ENCODE peak calls at places on chromosomes 13 and 19, in four cellular contexts. H is dorsolateral prefrontal cortex, B is gastrocnemius medialis, G is lung. K is an unnamed sample.

GRCh38 chr13:56850852-56851251 is 289.9 kb upstream of the PRR20A start:
- DNase-seq in B (no peak), H (no peak), G (no peak), K (no peak)

GRCh38 chr19:53892981-53893325 is 11.0 kb downstream of the PRKCG start:
- DNase-seq in B (no peak), G (no peak), H (no peak), K (no peak)

GRCh38 chr13:30821421-30821820 is 84.7 kb upstream of the MEDAG start:
- DNase-seq in G (no peak), B (no peak), H (no peak), K (no peak)

GRCh38 chr19:46487178-46487801 is 8.4 kb downstream of the PNMA8B start:
- DNase-seq in H (no peak), B (no peak), G (no peak), K (no peak)

GRCh38 chr19:8505680-8506401 is 3.4 kb upstream of the PRAM1 start:
- DNase-seq in B (peak; percentile 88), H (peak; percentile 80), G (peak; percentile 80), K (peak; percentile 86)

GRCh38 chr13:68047889-68048288 is 817.8 kb upstream of the PCDH9 start:
- DNase-seq in B (no peak), G (no peak), H (no peak), K (no peak)

GRCh38 chr19:50043967-50044366 is 18.2 kb downstream of the ZNF473 start:
- DNase-seq in G (no peak), H (no peak), B (no peak), K (no peak)

GRCh38 chr13:92172191-92172590 is 773.8 kb downstream of the GPC5 start:
- DNase-seq in G (no peak), B (no peak), H (no peak), K (no peak)

GRCh38 chr19:30318261-30318660 is 53.9 kb upstream of the ZNF536 start:
- DNase-seq in H (no peak), G (no peak), B (no peak), K (no peak)

GRCh38 chr13:111485491-111486250 is 165.2 kb downstream of the TEX29 start:
- DNase-seq in H (no peak), B (no peak), G (no peak), K (no peak)

GRCh38 chr19:44883962-44884361 is 7.1 kb upstream of the TOMM40 start:
- DNase-seq in H (no peak), B (no peak), G (no peak), K (no peak)

GRCh38 chr13:28792992-28793391 is 27.1 kb upstream of the MTUS2 start:
- DNase-seq in B (no peak), H (no peak), G (no peak), K (no peak)

GRCh38 chr13:45674908-45675307 is 27.2 kb upstream of the CBY2 start:
- DNase-seq in G (no peak), H (no peak), B (no peak), K (peak; percentile 20)

GRCh38 chr13:113098163-113098732 is 7.3 kb upstream of the F7 start:
- DNase-seq in G (no peak), B (no peak), H (no peak), K (no peak)

GRCh38 chr13:51684076-51684475 is 99.8 kb downstream of the WDFY2 start:
- DNase-seq in G (no peak), H (no peak), B (no peak), K (no peak)
- H3K4me3 ChIP-seq in G (no peak overlapping the region), H (no peak overlapping the region), B (no peak overlapping the region), K (no peak overlapping the region)

GRCh38 chr19:17841810-17842662 is 5.7 kb downstream of the JAK3 start:
- DNase-seq in H (peak; percentile 77), G (peak; percentile 65), B (peak; percentile 22), K (peak; percentile 76)
- H3K27ac ChIP-seq in H (no peak overlapping the region), G (no peak overlapping the region), B (no peak overlapping the region), K (no peak overlapping the region)

GRCh38 chr13:97028441-97029299 is 34.4 kb upstream of the OXGR1 start:
- DNase-seq in B (no peak), H (peak; percentile 26), G (peak; percentile 48), K (peak; percentile 68)
- TF ChIP-seq CTCF in B (peak; percentile 60), H (peak; percentile 88), G (peak; percentile 77), K (peak; percentile 67)

GRCh38 chr13:99655351-99656091 is 154.2 kb downstream of the TM9SF2 start:
- DNase-seq in B (peak; percentile 24), G (no peak), H (no peak), K (no peak)

GRCh38 chr13:99658266-99658991 is 157.2 kb downstream of the TM9SF2 start:
- DNase-seq in B (no peak), H (peak; percentile 22), G (peak; percentile 40), K (no peak)

GRCh38 chr13:99656092-99656745 is 154.9 kb downstream of the TM9SF2 start:
- DNase-seq in G (peak; percentile 70), B (peak; percentile 59), H (peak; percentile 76), K (peak; percentile 80)

GRCh38 chr13:99657848-99658265 is 156.6 kb downstream of the TM9SF2 start:
- DNase-seq in H (peak; percentile 10), G (no peak), B (no peak), K (no peak)

GRCh38 chr13:99656843-99657506 is 155.7 kb downstream of the TM9SF2 start:
- DNase-seq in H (no peak), B (no peak), G (no peak), K (no peak)
- H3K4me3 ChIP-seq in H (no peak overlapping the region), B (no peak overlapping the region), G (no peak overlapping the region), K (no peak overlapping the region)

GRCh38 chr19:48553676-48554384 is 1.9 kb downstream of the SULT2B1 start:
- DNase-seq in G (peak; percentile 58), B (no peak), H (no peak), K (peak; percentile 34)

GRCh38 chr19:48556825-48557224 is 4.9 kb downstream of the SULT2B1 start:
- DNase-seq in G (no peak), H (no peak), B (no peak), K (no peak)

GRCh38 chr19:48552406-48553322 is 692 bp downstream of the SULT2B1 start:
- DNase-seq in G (no peak), H (no peak), B (no peak), K (no peak)

GRCh38 chr19:48556163-48556562 is 4.2 kb downstream of the SULT2B1 start:
- DNase-seq in H (no peak), B (no peak), G (no peak), K (no peak)

DNA sequence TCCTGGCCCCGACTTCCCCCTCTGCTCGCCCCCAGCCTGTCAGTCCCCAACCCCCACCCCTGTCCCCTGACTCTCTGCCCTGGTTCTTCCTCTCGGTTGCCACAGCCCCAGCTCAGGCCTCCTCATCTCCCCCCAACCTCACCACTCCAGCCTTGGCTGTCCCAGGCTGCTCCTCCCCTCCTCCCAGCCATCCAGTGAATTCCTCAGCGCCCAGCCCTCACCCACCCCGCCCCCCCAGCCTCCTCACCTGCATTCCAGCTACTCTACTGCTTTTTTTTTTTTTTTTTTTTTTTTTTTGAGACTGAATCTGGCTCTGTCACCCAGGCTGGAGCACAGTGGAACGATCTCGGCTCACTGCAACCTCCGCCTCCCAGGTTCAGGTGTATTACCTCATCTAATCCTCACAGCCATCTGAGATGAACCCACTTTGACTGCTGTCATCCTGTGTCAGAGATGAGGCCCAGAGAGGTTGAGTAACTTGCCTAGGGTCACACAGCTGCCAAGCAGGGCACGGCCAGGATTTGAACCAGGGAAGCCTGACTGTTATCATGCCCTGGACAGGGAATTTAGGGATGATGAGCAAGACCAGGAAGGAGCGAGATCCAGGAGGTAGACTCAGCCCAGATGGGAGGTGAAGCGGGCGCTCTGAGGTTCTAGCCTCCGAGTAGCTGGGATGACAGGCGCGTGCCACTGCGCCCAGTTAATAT is 2.6 kb downstream of the SULT2B1 start:
- DNase-seq in H (no peak), B (no peak), G (peak; percentile 50), K (no peak)
- H3K27ac ChIP-seq in H (no peak overlapping the region), B (no peak overlapping the region), G (peak overlapping the region; percentile 52), K (peak overlapping the region; percentile 62)

GRCh38 chr13:33543631-33544030 is 258.1 kb upstream of the STARD13 start:
- DNase-seq in H (no peak), B (no peak), G (no peak), K (no peak)

GRCh38 chr13:33541962-33542308 is 256.4 kb upstream of the STARD13 start:
- DNase-seq in G (no peak), H (no peak), B (no peak), K (no peak)

GRCh38 chr13:33544308-33544707 is 258.8 kb upstream of the STARD13 start:
- DNase-seq in B (no peak), H (no peak), G (no peak), K (no peak)

GRCh38 chr13:33543089-33543459 is 257.5 kb upstream of the STARD13 start:
- DNase-seq in H (no peak), G (no peak), B (no peak), K (no peak)

DNA sequence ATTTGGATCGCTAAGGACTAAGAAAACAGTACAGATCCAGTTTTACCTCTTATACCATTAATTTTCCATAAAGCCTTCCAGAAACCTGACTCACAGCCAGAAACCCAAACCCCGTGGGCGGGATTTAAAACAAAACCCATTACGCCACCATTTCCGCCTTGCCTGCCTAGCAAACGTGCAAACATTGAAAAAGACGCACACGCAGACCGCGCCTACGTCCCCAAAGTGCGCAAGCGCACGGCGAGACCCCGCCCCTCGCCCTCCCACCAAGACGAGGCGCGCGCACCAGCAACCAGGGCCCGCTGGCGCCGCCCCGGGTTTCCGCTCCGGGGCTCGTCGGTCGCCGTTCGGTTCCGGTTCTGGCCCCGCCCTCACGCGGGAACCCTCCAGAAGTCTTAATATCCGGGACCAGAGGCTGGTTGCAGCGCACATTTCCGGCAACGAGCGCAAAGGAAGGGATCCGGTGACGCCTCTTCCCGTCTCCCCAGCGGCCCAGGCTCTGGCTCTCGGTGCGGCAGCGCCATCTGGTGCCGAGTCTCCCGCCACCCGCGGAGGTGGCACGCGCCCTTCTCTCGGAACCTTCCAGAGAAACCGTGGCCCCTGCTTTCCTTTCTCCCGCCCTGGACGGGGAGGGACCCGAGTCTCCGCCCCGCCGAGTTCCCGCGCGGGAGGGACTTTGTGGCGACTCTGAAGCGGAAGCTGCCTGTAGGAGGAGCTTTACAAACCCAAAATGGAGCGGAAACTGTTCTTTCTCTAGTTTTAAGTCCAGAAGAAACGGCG is 256.9 kb upstream of the STARD13 start:
- DNase-seq in G (peak; percentile 97), B (peak; percentile 98), H (peak; percentile 95), K (peak; percentile 99)
- TF ChIP-seq CTCF in G (peak; percentile 73), B (peak; percentile 92), H (peak; percentile 97), K (peak; percentile 83)

GRCh38 chr13:35481777-35482176 is 5.3 kb upstream of the MAB21L1 start:
- DNase-seq in H (no peak), B (no peak), G (no peak), K (no peak)
- H3K4me3 ChIP-seq in H (no peak overlapping the region), B (no peak overlapping the region), G (no peak overlapping the region), K (no peak overlapping the region)

GRCh38 chr19:3336351-3336679 is 30.1 kb upstream of the NFIC start:
- DNase-seq in G (no peak), H (no peak), B (no peak), K (no peak)
- H3K27ac ChIP-seq in G (peak overlapping the region; percentile 95), H (peak overlapping the region; percentile 51), B (peak overlapping the region; percentile 95), K (peak overlapping the region; percentile 98)